ENCODE peak calls at places on chromosomes 6 and 20, in nine cellular contexts. A, W, D, H, C, Z, L, K and G are unnamed samples.
A peak's percentile ranks its signal among the peaks of the same experiment; 100 is the strongest.

GRCh38 chr6:168648240-168648639 is 207.3 kb downstream of the SMOC2 start:
- DNase-seq in A (peak; percentile 34), W (no peak), D (no peak), H (peak; percentile 80), C (no peak), Z (no peak), L (no peak), K (no peak), G (no peak)

GRCh38 chr6:48535569-48535968 is 424.6 kb upstream of the PTCHD4 start:
- DNase-seq in A (no peak), W (peak; percentile 72), D (peak; percentile 81), H (peak; percentile 81), C (no peak), Z (no peak), L (no peak), K (no peak), G (peak; percentile 79)

GRCh38 chr6:165117806-165118205 is 191.6 kb downstream of the C6orf118 start:
- DNase-seq in A (no peak), W (no peak), D (no peak), H (no peak), C (no peak), Z (no peak), L (no peak), K (no peak), G (no peak)

GRCh38 chr6:81894788-81895221 is 142.3 kb upstream of the TENT5A start:
- DNase-seq in A (no peak), W (no peak), D (peak; percentile 22), H (peak; percentile 81), C (peak; percentile 63), Z (no peak), L (no peak), K (peak; percentile 32), G (no peak)

GRCh38 chr6:36911946-36912555 is 26.3 kb downstream of the C6orf89 start:
- DNase-seq in A (no peak), W (no peak), D (no peak), H (peak; percentile 40), C (no peak), Z (no peak), L (no peak), K (no peak), G (no peak)

GRCh38 chr6:139135578-139136545 is 982 bp downstream of the HECA start:
- DNase-seq in A (peak; percentile 59), W (peak; percentile 20), D (peak; percentile 29), H (peak; percentile 58), C (peak; percentile 77), Z (no peak), L (no peak), K (peak; percentile 20), G (no peak)

GRCh38 chr20:31549513-31549880 is 35.3 kb downstream of the HM13 start:
- DNase-seq in A (no peak), W (no peak), D (no peak), H (no peak), C (no peak), Z (no peak), L (no peak), K (no peak), G (no peak)

GRCh38 chr6:39005774-39006173 is 42.8 kb upstream of the GLP1R start:
- DNase-seq in A (no peak), W (no peak), D (no peak), H (no peak), C (no peak), Z (no peak), L (no peak), K (no peak), G (no peak)

GRCh38 chr6:45480697-45481415 is 103.1 kb upstream of the SUPT3H start:
- DNase-seq in A (no peak), W (no peak), D (peak; percentile 82), H (no peak), C (no peak), Z (no peak), L (no peak), K (no peak), G (no peak)

GRCh38 chr20:64168381-64169088 is 4.3 kb downstream of the MYT1 start:
- DNase-seq in A (no peak), W (no peak), D (no peak), H (no peak), C (no peak), Z (no peak), L (no peak), K (no peak), G (no peak)

GRCh38 chr20:41111578-41111951 is 25.8 kb upstream of the PLCG1 start:
- DNase-seq in A (no peak), W (no peak), D (no peak), H (no peak), C (no peak), Z (no peak), L (no peak), K (no peak), G (no peak)

GRCh38 chr20:34334654-34335407 is 28.2 kb upstream of the ITCH start:
- DNase-seq in A (peak; percentile 22), W (no peak), D (no peak), H (no peak), C (peak; percentile 26), Z (no peak), L (no peak), K (peak; percentile 35), G (no peak)

GRCh38 chr6:139657121-139657520 is 282.7 kb upstream of the CITED2 start:
- DNase-seq in A (no peak), W (no peak), D (no peak), H (no peak), C (no peak), Z (no peak), L (no peak), K (no peak), G (no peak)

GRCh38 chr6:1867197-1867596 is 257.5 kb downstream of the FOXC1 start:
- DNase-seq in A (no peak), W (no peak), D (no peak), H (no peak), C (no peak), Z (no peak), L (no peak), K (no peak), G (no peak)

GRCh38 chr20:19975901-19976300 is 41.3 kb upstream of the NAA20 start:
- DNase-seq in A (no peak), W (peak; percentile 22), D (peak; percentile 30), H (no peak), C (peak; percentile 37), Z (no peak), L (no peak), K (no peak), G (peak; percentile 43)

GRCh38 chr6:22980446-22980845 is 411.1 kb downstream of the HDGFL1 start:
- DNase-seq in A (no peak), W (no peak), D (peak; percentile 25), H (peak; percentile 61), C (no peak), Z (no peak), L (no peak), K (no peak), G (peak; percentile 5)

GRCh38 chr20:51624157-51624731 is 81.7 kb upstream of the NFATC2 start:
- DNase-seq in A (peak; percentile 43), W (peak; percentile 51), D (peak; percentile 76), H (peak; percentile 91), C (peak; percentile 75), Z (no peak), L (no peak), K (peak; percentile 82), G (peak; percentile 48)

GRCh38 chr6:95658896-95659295 is 81.6 kb downstream of the MANEA start:
- DNase-seq in A (no peak), W (no peak), D (no peak), H (no peak), C (no peak), Z (no peak), L (no peak), K (no peak), G (no peak)

GRCh38 chr6:16903470-16903869 is 142.2 kb upstream of the ATXN1 start:
- DNase-seq in A (no peak), W (no peak), D (peak; percentile 59), H (no peak), C (no peak), Z (no peak), L (no peak), K (no peak), G (no peak)

GRCh38 chr20:49657118-49657901 is 56.4 kb downstream of the B4GALT5 start:
- DNase-seq in A (no peak), W (no peak), D (peak; percentile 88), H (no peak), C (no peak), Z (no peak), L (no peak), K (no peak), G (no peak)

GRCh38 chr20:17626217-17627007 is 55.6 kb downstream of the RRBP1 start:
- DNase-seq in A (peak; percentile 63), W (no peak), D (no peak), H (no peak), C (peak; percentile 35), Z (no peak), L (no peak), K (no peak), G (no peak)

GRCh38 chr6:52263709-52264320 is 19.5 kb upstream of the IL17F start:
- DNase-seq in A (peak; percentile 52), W (peak; percentile 62), D (peak; percentile 72), H (peak; percentile 80), C (peak; percentile 46), Z (peak; percentile 17), L (no peak), K (peak; percentile 67), G (peak; percentile 31)

GRCh38 chr6:63121166-63121565 is 90.1 kb upstream of the FKBP1C start:
- DNase-seq in A (no peak), W (no peak), D (no peak), H (no peak), C (no peak), Z (no peak), L (no peak), K (no peak), G (no peak)

GRCh38 chr6:13528777-13529343 is 41.5 kb upstream of the GFOD1 start:
- DNase-seq in A (no peak), W (no peak), D (no peak), H (no peak), C (no peak), Z (no peak), L (no peak), K (no peak), G (no peak)

GRCh38 chr6:75752365-75752764 is 3.3 kb downstream of the MYO6 start:
- DNase-seq in A (no peak), W (peak; percentile 46), D (no peak), H (no peak), C (no peak), Z (no peak), L (no peak), K (no peak), G (peak; percentile 41)

GRCh38 chr6:142960098-142960497 is 15.1 kb upstream of the HIVEP2 start:
- DNase-seq in A (no peak), W (no peak), D (peak; percentile 29), H (no peak), C (no peak), Z (no peak), L (no peak), K (no peak), G (peak; percentile 13)

GRCh38 chr6:2713473-2714358 is 37.0 kb downstream of the MYLK4 start:
- DNase-seq in A (no peak), W (peak; percentile 49), D (peak; percentile 86), H (no peak), C (no peak), Z (no peak), L (no peak), K (no peak), G (no peak)